ENCODE peak calls at places on chromosomes 11 and 22, in seven cellular contexts. R is activated CD4-positive, alpha-beta T cell treated with anti-CD3 and anti-CD28 coated beads, Interleukin-2, amount 50 U/mL, for 24 hours; W is bronchial epithelial cell; Y is NCI-H2081; V is dermis microvascular lymphatic vessel endothelial cell; E is activated T-cell treated with anti-CD3 and anti-CD28 coated beads, Interleukin-2, amount 50 U/mL, for 24 hours; K is GM13976. A is an unnamed sample.

GRCh38 chr11:25776238-25776637 is 555.7 kb upstream of the ANO3 start:
- DNase-seq in E (no peak), K (no peak), Y (no peak), W (no peak), R (no peak), V (no peak), A (no peak)

GRCh38 chr11:4636962-4637661 is at the start of gene OR51D1:
- DNase-seq in V (peak), Y (peak), W (peak), E (peak), R (peak), K (peak), A (peak)

GRCh38 chr11:117439256-117439655 is 111.6 kb downstream of the CEP164 start:
- DNase-seq in R (no peak), E (no peak), V (no peak), W (no peak), K (no peak), Y (no peak), A (no peak)

GRCh38 chr11:23555085-23555484 is 694.8 kb upstream of the CCDC179 start:
- DNase-seq in R (no peak), K (no peak), E (no peak), Y (no peak), W (peak), V (peak), A (no peak)

GRCh38 chr22:18067548-18068341 is 10.0 kb upstream of the PEX26 start:
- DNase-seq in R (no peak), K (no peak), E (no peak), V (no peak), W (no peak), Y (no peak), A (no peak)

GRCh38 chr11:101331411-101331810 is 201.8 kb upstream of the PGR start:
- DNase-seq in E (no peak), V (no peak), Y (no peak), K (no peak), R (no peak), W (no peak), A (no peak)

GRCh38 chr11:111510311-111510710 is 1.9 kb downstream of the BTG4 start:
- DNase-seq in V (no peak), E (no peak), K (no peak), Y (no peak), R (no peak), W (peak), A (no peak)

GRCh38 chr11:657691-658126 is 20.6 kb downstream of the DRD4 start:
- DNase-seq in E (no peak), K (no peak), V (no peak), R (no peak), Y (no peak), W (no peak), A (no peak)

GRCh38 chr22:48051796-48052620 is 1289.6 kb downstream of the TBC1D22A start:
- DNase-seq in K (no peak), V (no peak), E (no peak), R (no peak), W (no peak), Y (no peak), A (no peak)

GRCh38 chr11:34274712-34275398 is 83.0 kb downstream of the ABTB2 start:
- DNase-seq in E (no peak), W (peak), K (no peak), Y (no peak), R (no peak), V (peak), A (peak)

GRCh38 chr11:105071060-105071732 is 26.1 kb upstream of the CARD16 start:
- DNase-seq in W (peak), R (peak), V (no peak), K (no peak), E (no peak), Y (no peak), A (no peak)

GRCh38 chr22:27997538-27997937 is 78.5 kb upstream of the PITPNB start:
- DNase-seq in W (no peak), Y (no peak), R (no peak), V (no peak), K (no peak), E (no peak), A (no peak)

GRCh38 chr11:95764267-95764898 is 25.2 kb downstream of the FAM76B start:
- DNase-seq in V (peak), R (peak), E (no peak), Y (peak), K (peak), W (peak), A (peak)

GRCh38 chr11:67484847-67485311 is 2.1 kb downstream of the AIP start:
- DNase-seq in W (no peak), Y (no peak), R (peak), E (peak), V (no peak), K (no peak), A (no peak)

GRCh38 chr22:31187627-31188026 is 24.5 kb upstream of the LIMK2 start:
- DNase-seq in K (no peak), W (no peak), Y (no peak), R (no peak), V (no peak), E (no peak), A (no peak)

GRCh38 chr22:26586556-26587325 is 3.2 kb downstream of the TPST2 start:
- DNase-seq in Y (no peak), R (no peak), V (peak), K (no peak), W (no peak), E (no peak), A (peak)

GRCh38 chr22:39598017-39598965 is 27.7 kb downstream of the CACNA1I start:
- DNase-seq in V (peak), E (peak), W (peak), Y (peak), R (peak), K (peak), A (peak)

GRCh38 chr11:30489076-30489475 is 97.1 kb downstream of the MPPED2 start:
- DNase-seq in W (no peak), Y (no peak), E (no peak), K (no peak), R (no peak), V (peak), A (no peak)

GRCh38 chr22:49768961-49769690 is 58.5 kb downstream of the BRD1 start:
- DNase-seq in V (no peak), K (no peak), E (no peak), Y (no peak), R (no peak), W (no peak), A (peak)

A was measured in lung microvascular endothelial cell.